ENCODE peak calls at places on chromosomes 7 and 10, in nine cellular contexts. One of them, this sample, is unnamed.

GRCh38 chr10:92972066-92972870 is 88.3 kb upstream of the CYP26C1 start:
- DNase-seq in tibial nerve: no peak
- DNase-seq in sigmoid colon: no peak
- DNase-seq in NB4: peak
- DNase-seq in GM12891: no peak
- DNase-seq in A549: peak
- DNase-seq in ovary: no peak
- DNase-seq in gastrocnemius medialis: no peak
- DNase-seq in IMR-90: peak
- DNase-seq in this sample: peak

GRCh38 chr7:116706668-116707126 is 34.7 kb downstream of the MET start:
- DNase-seq in gastrocnemius medialis: peak
- DNase-seq in IMR-90: no peak
- DNase-seq in ovary: no peak
- DNase-seq in sigmoid colon: no peak
- DNase-seq in GM12891: no peak
- DNase-seq in NB4: no peak
- DNase-seq in A549: peak
- DNase-seq in tibial nerve: no peak
- DNase-seq in this sample: no peak

GRCh38 chr10:114060456-114060855 is 16.8 kb downstream of the ADRB1 start:
- DNase-seq in sigmoid colon: no peak
- DNase-seq in A549: no peak
- DNase-seq in GM12891: no peak
- DNase-seq in ovary: no peak
- DNase-seq in tibial nerve: no peak
- DNase-seq in IMR-90: no peak
- DNase-seq in NB4: peak
- DNase-seq in gastrocnemius medialis: no peak
- DNase-seq in this sample: no peak

GRCh38 chr7:157669768-157670345 is 333.1 kb downstream of the DNAJB6 start:
- DNase-seq in A549: no peak
- DNase-seq in IMR-90: no peak
- DNase-seq in tibial nerve: no peak
- DNase-seq in sigmoid colon: peak
- DNase-seq in gastrocnemius medialis: no peak
- DNase-seq in ovary: peak
- DNase-seq in NB4: peak
- DNase-seq in GM12891: no peak
- DNase-seq in this sample: no peak

GRCh38 chr10:131547129-131547799 is 235.7 kb upstream of the TCERG1L start:
- DNase-seq in IMR-90: no peak
- DNase-seq in GM12891: no peak
- DNase-seq in A549: no peak
- DNase-seq in sigmoid colon: no peak
- DNase-seq in NB4: no peak
- DNase-seq in gastrocnemius medialis: no peak
- DNase-seq in tibial nerve: no peak
- DNase-seq in ovary: no peak
- DNase-seq in this sample: no peak

GRCh38 chr7:20280475-20281351 is 50.0 kb upstream of the ITGB8 start:
- DNase-seq in gastrocnemius medialis: no peak
- DNase-seq in GM12891: no peak
- DNase-seq in ovary: no peak
- DNase-seq in IMR-90: peak
- DNase-seq in A549: no peak
- DNase-seq in NB4: no peak
- DNase-seq in tibial nerve: no peak
- DNase-seq in sigmoid colon: no peak
- DNase-seq in this sample: no peak

GRCh38 chr7:141189231-141189630 is 115.4 kb downstream of the TMEM178B start:
- DNase-seq in A549: no peak
- DNase-seq in tibial nerve: no peak
- DNase-seq in IMR-90: no peak
- DNase-seq in ovary: no peak
- DNase-seq in NB4: no peak
- DNase-seq in gastrocnemius medialis: no peak
- DNase-seq in sigmoid colon: no peak
- DNase-seq in GM12891: no peak
- DNase-seq in this sample: no peak

GRCh38 chr10:127762925-127763324 is 25.9 kb downstream of the FOXI2 start:
- DNase-seq in GM12891: no peak
- DNase-seq in ovary: no peak
- DNase-seq in IMR-90: no peak
- DNase-seq in A549: no peak
- DNase-seq in NB4: no peak
- DNase-seq in sigmoid colon: no peak
- DNase-seq in gastrocnemius medialis: no peak
- DNase-seq in tibial nerve: no peak
- DNase-seq in this sample: no peak

DNA sequence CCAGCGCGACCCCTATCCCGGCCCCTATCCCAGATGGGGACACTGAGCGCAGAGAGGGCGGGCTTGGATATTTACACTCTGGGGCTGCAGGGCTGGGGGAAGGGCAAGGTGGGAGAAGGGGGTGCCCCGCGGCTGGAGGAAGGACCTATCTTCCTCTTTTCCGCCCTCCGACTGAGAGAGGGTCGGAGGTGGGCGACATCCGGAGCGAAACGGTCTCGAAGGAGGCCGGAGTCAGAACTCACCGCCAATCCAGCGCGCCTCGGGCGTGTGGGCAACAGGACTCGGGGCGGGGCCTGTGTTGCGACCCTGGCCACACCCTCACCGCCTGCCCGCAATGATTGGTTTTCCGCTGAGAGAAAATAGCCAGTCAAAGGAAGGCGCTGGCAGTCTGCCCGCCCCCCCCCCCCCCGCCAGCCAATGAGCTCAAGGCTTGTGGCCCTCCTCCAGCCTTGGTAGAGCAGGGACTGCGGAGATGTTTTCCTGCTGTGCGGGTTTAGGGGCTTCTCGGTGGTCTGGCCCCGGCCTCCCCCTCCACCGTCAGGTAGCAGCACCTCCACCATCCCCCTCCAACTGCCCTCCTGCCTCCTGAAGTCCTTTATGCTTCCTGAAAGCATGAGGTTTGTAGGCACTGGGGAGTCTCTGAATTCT is at the start of gene METTL27:
- DNase-seq in IMR-90: peak
- DNase-seq in gastrocnemius medialis: peak
- DNase-seq in ovary: peak
- DNase-seq in A549: peak
- DNase-seq in GM12891: peak
- DNase-seq in sigmoid colon: peak
- DNase-seq in tibial nerve: peak
- DNase-seq in NB4: peak
- DNase-seq in this sample: peak
- TF ChIP-seq POLR2A in IMR-90: peak
- TF ChIP-seq POLR2A in gastrocnemius medialis: peak
- TF ChIP-seq POLR2A in ovary: peak
- TF ChIP-seq POLR2A in A549: peak
- TF ChIP-seq POLR2A in GM12891: peak
- TF ChIP-seq POLR2A in sigmoid colon: peak
- TF ChIP-seq POLR2A in tibial nerve: no peak
- TF ChIP-seq POLR2A in NB4: peak
- TF ChIP-seq POLR2A in this sample: peak

GRCh38 chr7:2373124-2373556 is 18.5 kb downstream of the EIF3B start:
- DNase-seq in IMR-90: no peak
- DNase-seq in NB4: peak
- DNase-seq in GM12891: no peak
- DNase-seq in A549: no peak
- DNase-seq in tibial nerve: no peak
- DNase-seq in sigmoid colon: no peak
- DNase-seq in ovary: no peak
- DNase-seq in gastrocnemius medialis: peak
- DNase-seq in this sample: no peak

GRCh38 chr7:2374830-2375728 is 20.5 kb downstream of the EIF3B start:
- DNase-seq in GM12891: no peak
- DNase-seq in NB4: no peak
- DNase-seq in gastrocnemius medialis: peak
- DNase-seq in IMR-90: no peak
- DNase-seq in A549: no peak
- DNase-seq in sigmoid colon: no peak
- DNase-seq in tibial nerve: no peak
- DNase-seq in ovary: no peak
- DNase-seq in this sample: no peak

GRCh38 chr7:2373646-2374045 is 19.0 kb downstream of the EIF3B start:
- DNase-seq in A549: no peak
- DNase-seq in GM12891: no peak
- DNase-seq in gastrocnemius medialis: peak
- DNase-seq in tibial nerve: no peak
- DNase-seq in sigmoid colon: no peak
- DNase-seq in NB4: no peak
- DNase-seq in IMR-90: no peak
- DNase-seq in ovary: no peak
- DNase-seq in this sample: no peak

GRCh38 chr7:2372724-2373123 is 18.1 kb downstream of the EIF3B start:
- DNase-seq in tibial nerve: no peak
- DNase-seq in A549: no peak
- DNase-seq in gastrocnemius medialis: no peak
- DNase-seq in IMR-90: no peak
- DNase-seq in sigmoid colon: no peak
- DNase-seq in GM12891: no peak
- DNase-seq in NB4: no peak
- DNase-seq in ovary: no peak
- DNase-seq in this sample: no peak

DNA sequence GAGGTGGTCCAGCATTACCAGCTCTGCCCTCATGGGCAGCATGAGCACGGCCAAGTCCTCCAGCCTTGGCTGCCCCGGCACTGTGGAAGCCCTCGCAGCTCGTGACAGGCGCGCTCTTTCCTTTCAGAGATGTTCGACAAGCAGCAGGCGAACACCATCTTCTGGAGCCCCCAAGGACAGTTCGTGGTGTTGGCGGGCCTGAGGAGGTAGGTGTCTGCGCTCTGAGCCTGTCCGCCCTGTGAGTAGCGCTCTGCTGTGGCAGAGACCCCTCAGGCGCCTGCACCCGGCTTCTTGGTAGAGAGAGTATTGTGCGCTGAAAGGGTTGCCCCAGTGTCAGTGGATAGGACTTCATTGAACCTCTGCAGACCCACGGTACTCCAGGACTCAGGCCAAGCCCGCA is 19.8 kb downstream of the EIF3B start:
- DNase-seq in sigmoid colon: no peak
- DNase-seq in tibial nerve: no peak
- DNase-seq in GM12891: no peak
- DNase-seq in gastrocnemius medialis: no peak
- DNase-seq in NB4: no peak
- DNase-seq in ovary: no peak
- DNase-seq in IMR-90: no peak
- DNase-seq in A549: no peak
- DNase-seq in this sample: no peak
- TF ChIP-seq POLR2A in sigmoid colon: no peak
- TF ChIP-seq POLR2A in tibial nerve: no peak
- TF ChIP-seq POLR2A in GM12891: no peak
- TF ChIP-seq POLR2A in gastrocnemius medialis: no peak
- TF ChIP-seq POLR2A in NB4: no peak
- TF ChIP-seq POLR2A in ovary: no peak
- TF ChIP-seq POLR2A in IMR-90: no peak
- TF ChIP-seq POLR2A in A549: no peak
- TF ChIP-seq POLR2A in this sample: no peak

GRCh38 chr10:102801496-102801895 is 35.7 kb downstream of the CYP17A1 start:
- DNase-seq in IMR-90: no peak
- DNase-seq in GM12891: no peak
- DNase-seq in gastrocnemius medialis: no peak
- DNase-seq in NB4: no peak
- DNase-seq in ovary: no peak
- DNase-seq in sigmoid colon: no peak
- DNase-seq in A549: no peak
- DNase-seq in tibial nerve: no peak
- DNase-seq in this sample: no peak

GRCh38 chr10:102802920-102803534 is 34.2 kb downstream of the CYP17A1 start:
- DNase-seq in NB4: no peak
- DNase-seq in A549: no peak
- DNase-seq in gastrocnemius medialis: peak
- DNase-seq in IMR-90: peak
- DNase-seq in sigmoid colon: peak
- DNase-seq in tibial nerve: no peak
- DNase-seq in GM12891: no peak
- DNase-seq in ovary: no peak
- DNase-seq in this sample: no peak

GRCh38 chr10:102800601-102801335 is 36.4 kb downstream of the CYP17A1 start:
- DNase-seq in sigmoid colon: no peak
- DNase-seq in gastrocnemius medialis: no peak
- DNase-seq in NB4: no peak
- DNase-seq in tibial nerve: no peak
- DNase-seq in GM12891: no peak
- DNase-seq in A549: no peak
- DNase-seq in ovary: no peak
- DNase-seq in IMR-90: no peak
- DNase-seq in this sample: no peak

GRCh38 chr10:102801978-102802377 is 35.2 kb downstream of the CYP17A1 start:
- DNase-seq in IMR-90: no peak
- DNase-seq in sigmoid colon: no peak
- DNase-seq in tibial nerve: no peak
- DNase-seq in GM12891: no peak
- DNase-seq in gastrocnemius medialis: no peak
- DNase-seq in A549: no peak
- DNase-seq in NB4: peak
- DNase-seq in ovary: no peak
- DNase-seq in this sample: no peak

DNA sequence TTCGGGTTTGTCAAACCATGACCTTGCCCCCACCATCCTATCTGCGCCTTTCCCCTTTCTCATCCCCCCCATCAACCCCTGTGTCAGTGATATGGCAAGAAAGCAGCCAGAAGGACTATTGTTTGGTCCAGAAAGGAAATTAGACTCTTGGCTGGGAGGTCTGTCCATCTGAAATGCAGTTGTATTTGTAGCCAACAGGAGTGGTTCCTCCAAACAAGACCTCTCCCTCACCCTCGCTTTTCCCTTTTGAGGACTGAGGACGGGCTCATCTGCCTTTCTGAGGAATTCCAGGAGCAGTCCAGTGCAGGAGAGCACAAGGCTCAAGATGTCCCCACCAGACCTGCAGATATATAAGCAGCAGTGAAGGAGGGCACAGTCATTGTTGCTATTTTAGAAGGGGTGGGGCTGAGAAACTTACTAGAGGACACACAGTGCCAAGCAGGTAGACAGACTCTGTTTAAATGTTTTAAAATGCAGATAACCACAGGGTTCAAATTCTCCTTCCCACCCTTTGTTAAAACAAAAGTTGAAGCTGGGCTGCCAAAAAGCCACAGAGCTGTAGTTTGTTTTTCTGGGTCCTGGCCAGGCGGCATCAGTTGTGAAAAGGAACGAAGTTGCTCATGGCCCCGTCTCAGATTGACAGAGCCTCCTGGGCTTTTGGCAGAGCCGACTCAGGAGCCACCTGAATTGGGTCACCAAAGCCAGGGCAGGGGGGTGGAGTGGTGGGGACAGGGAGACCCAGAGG is 37.4 kb downstream of the CYP17A1 start:
- DNase-seq in gastrocnemius medialis: peak
- DNase-seq in ovary: no peak
- DNase-seq in IMR-90: no peak
- DNase-seq in tibial nerve: no peak
- DNase-seq in sigmoid colon: peak
- DNase-seq in GM12891: no peak
- DNase-seq in A549: no peak
- DNase-seq in NB4: no peak
- DNase-seq in this sample: no peak
- TF ChIP-seq POLR2A in gastrocnemius medialis: peak
- TF ChIP-seq POLR2A in ovary: no peak
- TF ChIP-seq POLR2A in IMR-90: no peak
- TF ChIP-seq POLR2A in tibial nerve: no peak
- TF ChIP-seq POLR2A in sigmoid colon: no peak
- TF ChIP-seq POLR2A in GM12891: no peak
- TF ChIP-seq POLR2A in A549: no peak
- TF ChIP-seq POLR2A in NB4: no peak
- TF ChIP-seq POLR2A in this sample: no peak

DNA sequence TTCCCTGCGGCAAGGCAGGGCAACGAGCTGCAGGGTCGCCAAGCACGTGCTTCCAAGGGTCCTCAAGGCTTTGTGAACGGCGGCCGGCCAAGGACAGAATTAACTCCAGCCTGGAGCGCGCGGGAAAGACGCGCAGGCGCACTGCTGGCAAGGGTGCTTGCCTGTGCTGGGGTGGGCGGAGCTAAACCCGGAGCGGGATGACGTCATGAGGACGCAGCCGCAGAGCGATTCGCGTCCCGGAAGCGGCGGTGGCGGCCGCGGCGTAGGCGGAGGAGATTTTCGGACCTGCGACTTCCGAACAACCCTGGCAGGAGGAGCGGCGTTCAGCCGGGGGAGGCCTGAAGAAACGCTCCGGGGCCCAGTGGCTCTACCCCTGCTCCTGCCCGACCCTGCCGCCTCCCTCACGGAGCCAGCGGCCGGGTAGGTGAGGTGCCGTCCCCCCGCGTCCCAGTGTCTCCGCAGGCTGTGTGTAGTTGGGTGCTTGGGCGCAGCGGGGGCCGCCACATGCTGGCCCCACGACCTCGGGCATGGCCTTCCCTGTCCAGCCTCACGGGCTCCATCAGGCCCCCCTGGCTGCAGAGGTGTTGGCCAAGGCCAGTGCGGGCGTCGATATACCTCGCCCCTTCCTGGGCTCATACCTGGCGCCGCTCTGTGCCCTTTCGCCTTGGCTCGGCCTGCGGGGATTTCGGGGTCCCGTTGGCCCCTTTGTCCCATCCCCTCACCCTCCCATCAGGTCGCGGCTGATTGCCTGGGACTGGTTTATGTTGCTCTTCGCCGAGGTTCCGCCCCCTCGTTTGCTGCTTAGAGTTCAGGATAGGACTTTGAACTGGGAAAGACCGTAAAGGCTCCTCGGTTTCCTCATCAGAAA is at the start of gene ZFYVE27:
- DNase-seq in NB4: peak
- DNase-seq in IMR-90: peak
- DNase-seq in tibial nerve: peak
- DNase-seq in GM12891: peak
- DNase-seq in A549: peak
- DNase-seq in ovary: peak
- DNase-seq in gastrocnemius medialis: peak
- DNase-seq in sigmoid colon: peak
- DNase-seq in this sample: peak
- TF ChIP-seq POLR2A in NB4: peak
- TF ChIP-seq POLR2A in IMR-90: peak
- TF ChIP-seq POLR2A in tibial nerve: peak
- TF ChIP-seq POLR2A in GM12891: peak
- TF ChIP-seq POLR2A in A549: peak
- TF ChIP-seq POLR2A in ovary: peak
- TF ChIP-seq POLR2A in gastrocnemius medialis: peak
- TF ChIP-seq POLR2A in sigmoid colon: peak
- TF ChIP-seq POLR2A in this sample: peak

This sample was measured in erythroblast.